ENCODE peak calls at places on chromosomes 7 and 10, in eight cellular contexts. One of them, this sample, is unnamed.

GRCh38 chr10:103476046-103476768 is 2.8 kb downstream of the CALHM3 start:
- DNase-seq in stimulated activated effector memory CD8-positive, alpha-beta T cell treated with anti-CD3 and anti-CD28 coated beads, Interleukin-12 subunit alpha, Interleukin-12 subunit beta, amount 100 ng/mL, for 72 hours: no peak
- DNase-seq in Caki2: no peak
- DNase-seq in CD8-positive, alpha-beta T cell: no peak
- DNase-seq in Calu3: no peak
- DNase-seq in activated effector memory CD4-positive, alpha-beta T cell treated with Interleukin-2 at 50 U/mL for 16 hours: no peak
- DNase-seq in RPMI8226: no peak
- DNase-seq in globus pallidus: no peak
- DNase-seq in this sample: peak

GRCh38 chr7:50826371-50827172 is 43.9 kb upstream of the GRB10 start:
- DNase-seq in stimulated activated effector memory CD8-positive, alpha-beta T cell treated with anti-CD3 and anti-CD28 coated beads, Interleukin-12 subunit alpha, Interleukin-12 subunit beta, amount 100 ng/mL, for 72 hours: peak
- DNase-seq in Caki2: peak
- DNase-seq in CD8-positive, alpha-beta T cell: no peak
- DNase-seq in Calu3: peak
- DNase-seq in activated effector memory CD4-positive, alpha-beta T cell treated with Interleukin-2 at 50 U/mL for 16 hours: no peak
- DNase-seq in RPMI8226: no peak
- DNase-seq in globus pallidus: no peak
- DNase-seq in this sample: peak

GRCh38 chr10:34780818-34781380 is 34.2 kb downstream of the PARD3 start:
- DNase-seq in stimulated activated effector memory CD8-positive, alpha-beta T cell treated with anti-CD3 and anti-CD28 coated beads, Interleukin-12 subunit alpha, Interleukin-12 subunit beta, amount 100 ng/mL, for 72 hours: no peak
- DNase-seq in Caki2: no peak
- DNase-seq in CD8-positive, alpha-beta T cell: no peak
- DNase-seq in Calu3: no peak
- DNase-seq in activated effector memory CD4-positive, alpha-beta T cell treated with Interleukin-2 at 50 U/mL for 16 hours: no peak
- DNase-seq in RPMI8226: peak
- DNase-seq in globus pallidus: no peak
- DNase-seq in this sample: no peak

GRCh38 chr10:99002392-99002791 is 233.3 kb downstream of the HPSE2 start:
- DNase-seq in stimulated activated effector memory CD8-positive, alpha-beta T cell treated with anti-CD3 and anti-CD28 coated beads, Interleukin-12 subunit alpha, Interleukin-12 subunit beta, amount 100 ng/mL, for 72 hours: no peak
- DNase-seq in Caki2: no peak
- DNase-seq in CD8-positive, alpha-beta T cell: no peak
- DNase-seq in Calu3: no peak
- DNase-seq in activated effector memory CD4-positive, alpha-beta T cell treated with Interleukin-2 at 50 U/mL for 16 hours: no peak
- DNase-seq in RPMI8226: no peak
- DNase-seq in globus pallidus: no peak
- DNase-seq in this sample: no peak

GRCh38 chr7:152056621-152057274 is 31.3 kb downstream of the GALNT11 start:
- DNase-seq in stimulated activated effector memory CD8-positive, alpha-beta T cell treated with anti-CD3 and anti-CD28 coated beads, Interleukin-12 subunit alpha, Interleukin-12 subunit beta, amount 100 ng/mL, for 72 hours: no peak
- DNase-seq in Caki2: no peak
- DNase-seq in CD8-positive, alpha-beta T cell: no peak
- DNase-seq in Calu3: no peak
- DNase-seq in activated effector memory CD4-positive, alpha-beta T cell treated with Interleukin-2 at 50 U/mL for 16 hours: no peak
- DNase-seq in RPMI8226: no peak
- DNase-seq in globus pallidus: no peak
- DNase-seq in this sample: no peak

GRCh38 chr10:12741255-12741915 is 260.1 kb downstream of the CCDC3 start:
- DNase-seq in stimulated activated effector memory CD8-positive, alpha-beta T cell treated with anti-CD3 and anti-CD28 coated beads, Interleukin-12 subunit alpha, Interleukin-12 subunit beta, amount 100 ng/mL, for 72 hours: no peak
- DNase-seq in Caki2: no peak
- DNase-seq in CD8-positive, alpha-beta T cell: no peak
- DNase-seq in Calu3: no peak
- DNase-seq in activated effector memory CD4-positive, alpha-beta T cell treated with Interleukin-2 at 50 U/mL for 16 hours: no peak
- DNase-seq in RPMI8226: no peak
- DNase-seq in globus pallidus: no peak
- DNase-seq in this sample: no peak

GRCh38 chr7:1397491-1398327 is 61.6 kb downstream of the MICALL2 start:
- DNase-seq in stimulated activated effector memory CD8-positive, alpha-beta T cell treated with anti-CD3 and anti-CD28 coated beads, Interleukin-12 subunit alpha, Interleukin-12 subunit beta, amount 100 ng/mL, for 72 hours: no peak
- DNase-seq in Caki2: no peak
- DNase-seq in CD8-positive, alpha-beta T cell: no peak
- DNase-seq in Calu3: no peak
- DNase-seq in activated effector memory CD4-positive, alpha-beta T cell treated with Interleukin-2 at 50 U/mL for 16 hours: no peak
- DNase-seq in RPMI8226: no peak
- DNase-seq in globus pallidus: no peak
- DNase-seq in this sample: no peak

GRCh38 chr10:55631071-55631654 is 729.9 kb downstream of the ZWINT start:
- DNase-seq in stimulated activated effector memory CD8-positive, alpha-beta T cell treated with anti-CD3 and anti-CD28 coated beads, Interleukin-12 subunit alpha, Interleukin-12 subunit beta, amount 100 ng/mL, for 72 hours: no peak
- DNase-seq in Caki2: peak
- DNase-seq in CD8-positive, alpha-beta T cell: no peak
- DNase-seq in Calu3: no peak
- DNase-seq in activated effector memory CD4-positive, alpha-beta T cell treated with Interleukin-2 at 50 U/mL for 16 hours: no peak
- DNase-seq in RPMI8226: peak
- DNase-seq in globus pallidus: peak
- DNase-seq in this sample: no peak

GRCh38 chr10:78207776-78208175 is 174.1 kb downstream of the RPS24 start:
- DNase-seq in stimulated activated effector memory CD8-positive, alpha-beta T cell treated with anti-CD3 and anti-CD28 coated beads, Interleukin-12 subunit alpha, Interleukin-12 subunit beta, amount 100 ng/mL, for 72 hours: no peak
- DNase-seq in Caki2: no peak
- DNase-seq in CD8-positive, alpha-beta T cell: no peak
- DNase-seq in Calu3: no peak
- DNase-seq in activated effector memory CD4-positive, alpha-beta T cell treated with Interleukin-2 at 50 U/mL for 16 hours: no peak
- DNase-seq in RPMI8226: no peak
- DNase-seq in globus pallidus: no peak
- DNase-seq in this sample: no peak

GRCh38 chr10:120336910-120337540 is 120.0 kb upstream of the PLPP4 start:
- DNase-seq in stimulated activated effector memory CD8-positive, alpha-beta T cell treated with anti-CD3 and anti-CD28 coated beads, Interleukin-12 subunit alpha, Interleukin-12 subunit beta, amount 100 ng/mL, for 72 hours: peak
- DNase-seq in Caki2: no peak
- DNase-seq in CD8-positive, alpha-beta T cell: peak
- DNase-seq in Calu3: peak
- DNase-seq in activated effector memory CD4-positive, alpha-beta T cell treated with Interleukin-2 at 50 U/mL for 16 hours: peak
- DNase-seq in RPMI8226: peak
- DNase-seq in globus pallidus: peak
- DNase-seq in this sample: peak

GRCh38 chr10:61942997-61943457 is 41.5 kb downstream of the ARID5B start:
- DNase-seq in stimulated activated effector memory CD8-positive, alpha-beta T cell treated with anti-CD3 and anti-CD28 coated beads, Interleukin-12 subunit alpha, Interleukin-12 subunit beta, amount 100 ng/mL, for 72 hours: no peak
- DNase-seq in Caki2: no peak
- DNase-seq in CD8-positive, alpha-beta T cell: no peak
- DNase-seq in Calu3: no peak
- DNase-seq in activated effector memory CD4-positive, alpha-beta T cell treated with Interleukin-2 at 50 U/mL for 16 hours: no peak
- DNase-seq in RPMI8226: no peak
- DNase-seq in globus pallidus: no peak
- DNase-seq in this sample: no peak

GRCh38 chr7:115088938-115089337 is 167.0 kb downstream of the MDFIC start:
- DNase-seq in stimulated activated effector memory CD8-positive, alpha-beta T cell treated with anti-CD3 and anti-CD28 coated beads, Interleukin-12 subunit alpha, Interleukin-12 subunit beta, amount 100 ng/mL, for 72 hours: no peak
- DNase-seq in Caki2: no peak
- DNase-seq in CD8-positive, alpha-beta T cell: no peak
- DNase-seq in Calu3: no peak
- DNase-seq in activated effector memory CD4-positive, alpha-beta T cell treated with Interleukin-2 at 50 U/mL for 16 hours: no peak
- DNase-seq in RPMI8226: no peak
- DNase-seq in globus pallidus: no peak
- DNase-seq in this sample: no peak

GRCh38 chr7:130274983-130275649 is 8.5 kb downstream of the CPA2 start:
- DNase-seq in stimulated activated effector memory CD8-positive, alpha-beta T cell treated with anti-CD3 and anti-CD28 coated beads, Interleukin-12 subunit alpha, Interleukin-12 subunit beta, amount 100 ng/mL, for 72 hours: no peak
- DNase-seq in Caki2: no peak
- DNase-seq in CD8-positive, alpha-beta T cell: no peak
- DNase-seq in Calu3: no peak
- DNase-seq in activated effector memory CD4-positive, alpha-beta T cell treated with Interleukin-2 at 50 U/mL for 16 hours: no peak
- DNase-seq in RPMI8226: no peak
- DNase-seq in globus pallidus: no peak
- DNase-seq in this sample: no peak

GRCh38 chr7:135795846-135796570 is 47.4 kb upstream of the FAM180A start:
- DNase-seq in stimulated activated effector memory CD8-positive, alpha-beta T cell treated with anti-CD3 and anti-CD28 coated beads, Interleukin-12 subunit alpha, Interleukin-12 subunit beta, amount 100 ng/mL, for 72 hours: no peak
- DNase-seq in Caki2: no peak
- DNase-seq in CD8-positive, alpha-beta T cell: no peak
- DNase-seq in Calu3: no peak
- DNase-seq in activated effector memory CD4-positive, alpha-beta T cell treated with Interleukin-2 at 50 U/mL for 16 hours: no peak
- DNase-seq in RPMI8226: no peak
- DNase-seq in globus pallidus: no peak
- DNase-seq in this sample: no peak

GRCh38 chr7:66297579-66297978 is 92.4 kb downstream of the TPST1 start:
- DNase-seq in stimulated activated effector memory CD8-positive, alpha-beta T cell treated with anti-CD3 and anti-CD28 coated beads, Interleukin-12 subunit alpha, Interleukin-12 subunit beta, amount 100 ng/mL, for 72 hours: no peak
- DNase-seq in Caki2: no peak
- DNase-seq in CD8-positive, alpha-beta T cell: no peak
- DNase-seq in Calu3: no peak
- DNase-seq in activated effector memory CD4-positive, alpha-beta T cell treated with Interleukin-2 at 50 U/mL for 16 hours: no peak
- DNase-seq in RPMI8226: peak
- DNase-seq in globus pallidus: no peak
- DNase-seq in this sample: no peak

GRCh38 chr10:89263091-89263490 is 11.5 kb upstream of the LIPA start:
- DNase-seq in stimulated activated effector memory CD8-positive, alpha-beta T cell treated with anti-CD3 and anti-CD28 coated beads, Interleukin-12 subunit alpha, Interleukin-12 subunit beta, amount 100 ng/mL, for 72 hours: no peak
- DNase-seq in Caki2: no peak
- DNase-seq in CD8-positive, alpha-beta T cell: no peak
- DNase-seq in Calu3: no peak
- DNase-seq in activated effector memory CD4-positive, alpha-beta T cell treated with Interleukin-2 at 50 U/mL for 16 hours: no peak
- DNase-seq in RPMI8226: no peak
- DNase-seq in globus pallidus: no peak
- DNase-seq in this sample: no peak

GRCh38 chr10:31147220-31147608 is 115.5 kb upstream of the ZNF438 start:
- DNase-seq in stimulated activated effector memory CD8-positive, alpha-beta T cell treated with anti-CD3 and anti-CD28 coated beads, Interleukin-12 subunit alpha, Interleukin-12 subunit beta, amount 100 ng/mL, for 72 hours: no peak
- DNase-seq in Caki2: no peak
- DNase-seq in CD8-positive, alpha-beta T cell: no peak
- DNase-seq in Calu3: no peak
- DNase-seq in activated effector memory CD4-positive, alpha-beta T cell treated with Interleukin-2 at 50 U/mL for 16 hours: no peak
- DNase-seq in RPMI8226: no peak
- DNase-seq in globus pallidus: no peak
- DNase-seq in this sample: peak

GRCh38 chr10:59107147-59107546 is 69.3 kb upstream of the PHYHIPL start:
- DNase-seq in stimulated activated effector memory CD8-positive, alpha-beta T cell treated with anti-CD3 and anti-CD28 coated beads, Interleukin-12 subunit alpha, Interleukin-12 subunit beta, amount 100 ng/mL, for 72 hours: no peak
- DNase-seq in Caki2: peak
- DNase-seq in CD8-positive, alpha-beta T cell: no peak
- DNase-seq in Calu3: no peak
- DNase-seq in activated effector memory CD4-positive, alpha-beta T cell treated with Interleukin-2 at 50 U/mL for 16 hours: no peak
- DNase-seq in RPMI8226: no peak
- DNase-seq in globus pallidus: no peak
- DNase-seq in this sample: no peak

GRCh38 chr7:101085000-101085948 is at the start of gene TRIM56:
- DNase-seq in stimulated activated effector memory CD8-positive, alpha-beta T cell treated with anti-CD3 and anti-CD28 coated beads, Interleukin-12 subunit alpha, Interleukin-12 subunit beta, amount 100 ng/mL, for 72 hours: peak
- DNase-seq in Caki2: peak
- DNase-seq in CD8-positive, alpha-beta T cell: peak
- DNase-seq in Calu3: peak
- DNase-seq in activated effector memory CD4-positive, alpha-beta T cell treated with Interleukin-2 at 50 U/mL for 16 hours: peak
- DNase-seq in RPMI8226: peak
- DNase-seq in globus pallidus: peak
- DNase-seq in this sample: peak

GRCh38 chr10:124598196-124598595 is 136.6 kb downstream of the LHPP start:
- DNase-seq in stimulated activated effector memory CD8-positive, alpha-beta T cell treated with anti-CD3 and anti-CD28 coated beads, Interleukin-12 subunit alpha, Interleukin-12 subunit beta, amount 100 ng/mL, for 72 hours: no peak
- DNase-seq in Caki2: no peak
- DNase-seq in CD8-positive, alpha-beta T cell: no peak
- DNase-seq in Calu3: no peak
- DNase-seq in activated effector memory CD4-positive, alpha-beta T cell treated with Interleukin-2 at 50 U/mL for 16 hours: no peak
- DNase-seq in RPMI8226: no peak
- DNase-seq in globus pallidus: no peak
- DNase-seq in this sample: no peak

GRCh38 chr7:80611779-80612178 is 26.7 kb upstream of the CD36 start:
- DNase-seq in stimulated activated effector memory CD8-positive, alpha-beta T cell treated with anti-CD3 and anti-CD28 coated beads, Interleukin-12 subunit alpha, Interleukin-12 subunit beta, amount 100 ng/mL, for 72 hours: no peak
- DNase-seq in Caki2: peak
- DNase-seq in CD8-positive, alpha-beta T cell: no peak
- DNase-seq in Calu3: peak
- DNase-seq in activated effector memory CD4-positive, alpha-beta T cell treated with Interleukin-2 at 50 U/mL for 16 hours: no peak
- DNase-seq in RPMI8226: no peak
- DNase-seq in globus pallidus: no peak
- DNase-seq in this sample: no peak

GRCh38 chr7:158595068-158595467 is 7.4 kb upstream of the PTPRN2 start:
- DNase-seq in stimulated activated effector memory CD8-positive, alpha-beta T cell treated with anti-CD3 and anti-CD28 coated beads, Interleukin-12 subunit alpha, Interleukin-12 subunit beta, amount 100 ng/mL, for 72 hours: no peak
- DNase-seq in Caki2: peak
- DNase-seq in CD8-positive, alpha-beta T cell: no peak
- DNase-seq in Calu3: no peak
- DNase-seq in activated effector memory CD4-positive, alpha-beta T cell treated with Interleukin-2 at 50 U/mL for 16 hours: no peak
- DNase-seq in RPMI8226: peak
- DNase-seq in globus pallidus: peak
- DNase-seq in this sample: peak

GRCh38 chr7:46080595-46081159 is 159.6 kb upstream of the IGFBP3 start:
- DNase-seq in stimulated activated effector memory CD8-positive, alpha-beta T cell treated with anti-CD3 and anti-CD28 coated beads, Interleukin-12 subunit alpha, Interleukin-12 subunit beta, amount 100 ng/mL, for 72 hours: no peak
- DNase-seq in Caki2: no peak
- DNase-seq in CD8-positive, alpha-beta T cell: no peak
- DNase-seq in Calu3: no peak
- DNase-seq in activated effector memory CD4-positive, alpha-beta T cell treated with Interleukin-2 at 50 U/mL for 16 hours: no peak
- DNase-seq in RPMI8226: no peak
- DNase-seq in globus pallidus: no peak
- DNase-seq in this sample: no peak

GRCh38 chr7:7857143-7857583 is 111.4 kb upstream of the GLCCI1 start:
- DNase-seq in stimulated activated effector memory CD8-positive, alpha-beta T cell treated with anti-CD3 and anti-CD28 coated beads, Interleukin-12 subunit alpha, Interleukin-12 subunit beta, amount 100 ng/mL, for 72 hours: no peak
- DNase-seq in Caki2: no peak
- DNase-seq in CD8-positive, alpha-beta T cell: no peak
- DNase-seq in Calu3: no peak
- DNase-seq in activated effector memory CD4-positive, alpha-beta T cell treated with Interleukin-2 at 50 U/mL for 16 hours: no peak
- DNase-seq in RPMI8226: peak
- DNase-seq in globus pallidus: peak
- DNase-seq in this sample: no peak

GRCh38 chr7:132328047-132328620 is 248.1 kb downstream of the PLXNA4 start:
- DNase-seq in stimulated activated effector memory CD8-positive, alpha-beta T cell treated with anti-CD3 and anti-CD28 coated beads, Interleukin-12 subunit alpha, Interleukin-12 subunit beta, amount 100 ng/mL, for 72 hours: no peak
- DNase-seq in Caki2: no peak
- DNase-seq in CD8-positive, alpha-beta T cell: no peak
- DNase-seq in Calu3: no peak
- DNase-seq in activated effector memory CD4-positive, alpha-beta T cell treated with Interleukin-2 at 50 U/mL for 16 hours: no peak
- DNase-seq in RPMI8226: no peak
- DNase-seq in globus pallidus: no peak
- DNase-seq in this sample: no peak

This sample was measured in SW480.